ENCODE peak calls at places on chromosomes 4 and X, in eight cellular contexts. One of them, this sample, is unnamed.

GRCh38 chrX:49995021-49995731 is 72.8 kb downstream of the CLCN5 start:
- DNase-seq in stomach: no peak
- DNase-seq in A549: peak
- DNase-seq in transverse colon: no peak
- DNase-seq in tibial nerve: no peak
- DNase-seq in HepG2: peak
- DNase-seq in esophagus muscularis mucosa: no peak
- DNase-seq in upper lobe of left lung: no peak
- DNase-seq in this sample: no peak

GRCh38 chr4:94454405-94454804 is 2.7 kb downstream of the PDLIM5 start:
- DNase-seq in stomach: no peak
- DNase-seq in A549: no peak
- DNase-seq in transverse colon: no peak
- DNase-seq in tibial nerve: no peak
- DNase-seq in HepG2: no peak
- DNase-seq in esophagus muscularis mucosa: no peak
- DNase-seq in upper lobe of left lung: no peak
- DNase-seq in this sample: no peak

GRCh38 chr4:162497564-162498167 is 333.9 kb upstream of the FSTL5 start:
- DNase-seq in stomach: no peak
- DNase-seq in A549: peak
- DNase-seq in transverse colon: no peak
- DNase-seq in tibial nerve: no peak
- DNase-seq in HepG2: peak
- DNase-seq in esophagus muscularis mucosa: no peak
- DNase-seq in upper lobe of left lung: no peak
- DNase-seq in this sample: no peak

GRCh38 chr4:88804234-88804633 is 106.6 kb upstream of the NAP1L5 start:
- DNase-seq in stomach: no peak
- DNase-seq in A549: no peak
- DNase-seq in transverse colon: no peak
- DNase-seq in tibial nerve: no peak
- DNase-seq in HepG2: no peak
- DNase-seq in esophagus muscularis mucosa: no peak
- DNase-seq in upper lobe of left lung: no peak
- DNase-seq in this sample: no peak

GRCh38 chr4:67934628-67935027 is 28.7 kb downstream of the TMPRSS11A start:
- DNase-seq in stomach: no peak
- DNase-seq in A549: no peak
- DNase-seq in transverse colon: no peak
- DNase-seq in tibial nerve: no peak
- DNase-seq in HepG2: no peak
- DNase-seq in esophagus muscularis mucosa: no peak
- DNase-seq in upper lobe of left lung: no peak
- DNase-seq in this sample: no peak

GRCh38 chr4:88610771-88611170 is 18.5 kb downstream of the HERC3 start:
- DNase-seq in stomach: no peak
- DNase-seq in A549: no peak
- DNase-seq in transverse colon: no peak
- DNase-seq in tibial nerve: no peak
- DNase-seq in HepG2: no peak
- DNase-seq in esophagus muscularis mucosa: no peak
- DNase-seq in upper lobe of left lung: no peak
- DNase-seq in this sample: peak

GRCh38 chr4:10164877-10165283 is 48.3 kb upstream of the WDR1 start:
- DNase-seq in stomach: peak
- DNase-seq in A549: peak
- DNase-seq in transverse colon: peak
- DNase-seq in tibial nerve: no peak
- DNase-seq in HepG2: peak
- DNase-seq in esophagus muscularis mucosa: no peak
- DNase-seq in upper lobe of left lung: no peak
- DNase-seq in this sample: no peak

GRCh38 chr4:76108467-76109181 is 34.1 kb downstream of the ART3 start:
- DNase-seq in stomach: no peak
- DNase-seq in A549: no peak
- DNase-seq in transverse colon: no peak
- DNase-seq in tibial nerve: no peak
- DNase-seq in HepG2: peak
- DNase-seq in esophagus muscularis mucosa: no peak
- DNase-seq in upper lobe of left lung: no peak
- DNase-seq in this sample: no peak

GRCh38 chr4:65367306-65367705 is 303.0 kb downstream of the EPHA5 start:
- DNase-seq in stomach: no peak
- DNase-seq in A549: no peak
- DNase-seq in transverse colon: no peak
- DNase-seq in tibial nerve: no peak
- DNase-seq in HepG2: no peak
- DNase-seq in esophagus muscularis mucosa: no peak
- DNase-seq in upper lobe of left lung: no peak
- DNase-seq in this sample: no peak

GRCh38 chr4:140609548-140610425 is 41.0 kb upstream of the UCP1 start:
- DNase-seq in stomach: no peak
- DNase-seq in A549: peak
- DNase-seq in transverse colon: no peak
- DNase-seq in tibial nerve: no peak
- DNase-seq in HepG2: peak
- DNase-seq in esophagus muscularis mucosa: no peak
- DNase-seq in upper lobe of left lung: no peak
- DNase-seq in this sample: no peak

GRCh38 chrX:88135735-88136134 is 611.3 kb upstream of the CPXCR1 start:
- DNase-seq in stomach: no peak
- DNase-seq in A549: no peak
- DNase-seq in transverse colon: no peak
- DNase-seq in tibial nerve: no peak
- DNase-seq in HepG2: peak
- DNase-seq in esophagus muscularis mucosa: no peak
- DNase-seq in upper lobe of left lung: no peak
- DNase-seq in this sample: no peak

GRCh38 chr4:140567722-140568121 is 1.0 kb downstream of the UCP1 start:
- DNase-seq in stomach: no peak
- DNase-seq in A549: no peak
- DNase-seq in transverse colon: no peak
- DNase-seq in tibial nerve: no peak
- DNase-seq in HepG2: no peak
- DNase-seq in esophagus muscularis mucosa: no peak
- DNase-seq in upper lobe of left lung: peak
- DNase-seq in this sample: no peak

GRCh38 chr4:158446106-158446505 is 75.6 kb upstream of the RXFP1 start:
- DNase-seq in stomach: no peak
- DNase-seq in A549: no peak
- DNase-seq in transverse colon: no peak
- DNase-seq in tibial nerve: no peak
- DNase-seq in HepG2: no peak
- DNase-seq in esophagus muscularis mucosa: no peak
- DNase-seq in upper lobe of left lung: no peak
- DNase-seq in this sample: no peak

DNA sequence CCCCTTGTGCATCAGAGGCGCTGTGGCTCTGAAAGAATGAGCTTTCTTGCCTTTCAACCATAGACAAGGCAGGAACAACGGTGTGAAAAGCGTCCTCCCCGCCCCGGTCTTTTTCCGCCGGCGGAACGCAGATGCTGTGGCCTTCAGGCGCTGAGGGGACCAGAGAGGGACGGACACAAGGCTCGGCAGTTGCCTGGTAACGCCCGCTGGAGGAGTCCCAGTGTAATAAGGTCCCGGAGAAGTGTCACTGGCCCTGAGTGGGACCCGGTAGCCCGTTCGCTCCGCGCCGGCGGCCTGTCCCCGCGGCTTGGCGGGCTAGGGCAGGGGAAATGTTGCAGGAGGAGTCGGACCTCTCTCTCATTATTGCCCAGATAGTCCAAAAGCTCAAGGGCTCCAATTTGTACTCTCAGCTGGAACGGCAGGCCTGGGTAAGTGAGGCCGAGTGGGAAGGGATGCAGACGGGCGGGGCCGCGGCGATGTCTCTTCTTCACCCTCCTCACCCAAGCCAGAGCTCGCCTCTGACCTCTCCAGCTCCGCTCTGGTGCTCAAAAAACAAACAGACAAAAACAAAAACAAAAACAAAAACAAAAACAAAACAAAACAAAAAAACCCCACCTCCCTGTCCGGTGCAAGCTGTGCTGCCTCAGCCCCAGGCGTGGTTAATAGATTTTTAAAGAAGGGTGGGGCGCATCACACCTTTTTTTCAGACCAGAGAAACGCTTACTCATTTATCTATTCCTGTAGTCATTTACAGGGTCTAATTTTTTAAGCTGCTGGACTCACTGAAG is at the start of gene TBC1D19:
- DNase-seq in stomach: peak
- DNase-seq in A549: peak
- DNase-seq in transverse colon: peak
- DNase-seq in tibial nerve: peak
- DNase-seq in HepG2: peak
- DNase-seq in esophagus muscularis mucosa: peak
- DNase-seq in upper lobe of left lung: peak
- DNase-seq in this sample: peak
- TF ChIP-seq POLR2A in stomach: no peak
- TF ChIP-seq POLR2A in A549: no peak
- TF ChIP-seq POLR2A in transverse colon: peak
- TF ChIP-seq POLR2A in tibial nerve: peak
- TF ChIP-seq POLR2A in HepG2: peak
- TF ChIP-seq POLR2A in esophagus muscularis mucosa: no peak
- TF ChIP-seq POLR2A in upper lobe of left lung: peak
- TF ChIP-seq POLR2A in this sample: no peak

GRCh38 chrX:135346975-135347374 is 37.7 kb downstream of the ETDC start:
- DNase-seq in stomach: no peak
- DNase-seq in A549: no peak
- DNase-seq in transverse colon: no peak
- DNase-seq in tibial nerve: no peak
- DNase-seq in HepG2: no peak
- DNase-seq in esophagus muscularis mucosa: no peak
- DNase-seq in upper lobe of left lung: no peak
- DNase-seq in this sample: no peak
- TF ChIP-seq EP300 in stomach: no peak
- TF ChIP-seq EP300 in A549: no peak
- TF ChIP-seq EP300 in transverse colon: no peak
- TF ChIP-seq EP300 in tibial nerve: no peak
- TF ChIP-seq EP300 in HepG2: no peak
- TF ChIP-seq EP300 in esophagus muscularis mucosa: no peak
- TF ChIP-seq EP300 in upper lobe of left lung: no peak
- TF ChIP-seq EP300 in this sample: no peak

DNA sequence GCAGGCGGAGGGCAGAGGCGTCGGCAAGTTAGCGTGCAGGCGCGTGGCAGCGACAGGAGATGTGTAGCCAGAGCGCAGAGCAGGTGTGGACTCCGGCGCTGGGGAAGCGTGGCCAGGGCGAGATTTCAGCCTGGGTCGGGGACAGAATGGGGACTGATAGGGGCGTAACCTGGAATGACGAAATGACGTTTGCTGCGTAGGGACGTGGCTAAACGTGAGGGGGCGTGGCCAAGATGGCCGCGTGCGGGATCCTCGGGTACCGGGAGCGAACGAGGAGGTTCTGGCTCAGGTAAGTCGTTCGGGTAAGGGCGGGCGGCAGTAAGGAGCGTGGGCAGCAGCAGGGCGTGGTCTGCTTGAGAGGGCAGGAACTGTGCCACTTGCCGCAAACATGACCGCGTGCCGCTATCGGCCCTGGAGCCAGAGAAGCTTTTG is 10.9 kb upstream of the CLTRN start:
- DNase-seq in stomach: peak
- DNase-seq in A549: peak
- DNase-seq in transverse colon: peak
- DNase-seq in tibial nerve: peak
- DNase-seq in HepG2: no peak
- DNase-seq in esophagus muscularis mucosa: peak
- DNase-seq in upper lobe of left lung: peak
- DNase-seq in this sample: peak
- TF ChIP-seq POLR2A in stomach: no peak
- TF ChIP-seq POLR2A in A549: peak
- TF ChIP-seq POLR2A in transverse colon: no peak
- TF ChIP-seq POLR2A in tibial nerve: peak
- TF ChIP-seq POLR2A in HepG2: peak
- TF ChIP-seq POLR2A in esophagus muscularis mucosa: no peak
- TF ChIP-seq POLR2A in upper lobe of left lung: no peak
- TF ChIP-seq POLR2A in this sample: peak

GRCh38 chr4:107837298-107837697 is 12.6 kb downstream of the SGMS2 start:
- DNase-seq in stomach: peak
- DNase-seq in A549: no peak
- DNase-seq in transverse colon: peak
- DNase-seq in tibial nerve: no peak
- DNase-seq in HepG2: no peak
- DNase-seq in esophagus muscularis mucosa: no peak
- DNase-seq in upper lobe of left lung: peak
- DNase-seq in this sample: no peak

GRCh38 chr4:107838138-107838618 is 13.4 kb downstream of the SGMS2 start:
- DNase-seq in stomach: no peak
- DNase-seq in A549: no peak
- DNase-seq in transverse colon: no peak
- DNase-seq in tibial nerve: no peak
- DNase-seq in HepG2: no peak
- DNase-seq in esophagus muscularis mucosa: no peak
- DNase-seq in upper lobe of left lung: no peak
- DNase-seq in this sample: no peak

GRCh38 chr4:107834241-107834856 is 9.6 kb downstream of the SGMS2 start:
- DNase-seq in stomach: no peak
- DNase-seq in A549: no peak
- DNase-seq in transverse colon: no peak
- DNase-seq in tibial nerve: no peak
- DNase-seq in HepG2: no peak
- DNase-seq in esophagus muscularis mucosa: no peak
- DNase-seq in upper lobe of left lung: no peak
- DNase-seq in this sample: no peak

GRCh38 chr4:107832275-107832807 is 7.6 kb downstream of the SGMS2 start:
- DNase-seq in stomach: no peak
- DNase-seq in A549: no peak
- DNase-seq in transverse colon: no peak
- DNase-seq in tibial nerve: no peak
- DNase-seq in HepG2: no peak
- DNase-seq in esophagus muscularis mucosa: no peak
- DNase-seq in upper lobe of left lung: no peak
- DNase-seq in this sample: no peak

GRCh38 chr4:107835409-107835808 is 10.7 kb downstream of the SGMS2 start:
- DNase-seq in stomach: no peak
- DNase-seq in A549: no peak
- DNase-seq in transverse colon: no peak
- DNase-seq in tibial nerve: no peak
- DNase-seq in HepG2: no peak
- DNase-seq in esophagus muscularis mucosa: no peak
- DNase-seq in upper lobe of left lung: no peak
- DNase-seq in this sample: peak
- TF ChIP-seq EP300 in stomach: no peak
- TF ChIP-seq EP300 in A549: no peak
- TF ChIP-seq EP300 in transverse colon: no peak
- TF ChIP-seq EP300 in tibial nerve: no peak
- TF ChIP-seq EP300 in HepG2: no peak
- TF ChIP-seq EP300 in esophagus muscularis mucosa: no peak
- TF ChIP-seq EP300 in upper lobe of left lung: no peak
- TF ChIP-seq EP300 in this sample: no peak

GRCh38 chrX:154378799-154379568 is at the start of gene EMD:
- DNase-seq in stomach: peak
- DNase-seq in A549: peak
- DNase-seq in transverse colon: peak
- DNase-seq in tibial nerve: peak
- DNase-seq in HepG2: peak
- DNase-seq in esophagus muscularis mucosa: peak
- DNase-seq in upper lobe of left lung: peak
- DNase-seq in this sample: peak
- TF ChIP-seq POLR2A in stomach: no peak
- TF ChIP-seq POLR2A in A549: peak
- TF ChIP-seq POLR2A in transverse colon: peak
- TF ChIP-seq POLR2A in tibial nerve: peak
- TF ChIP-seq POLR2A in HepG2: no peak
- TF ChIP-seq POLR2A in esophagus muscularis mucosa: peak
- TF ChIP-seq POLR2A in upper lobe of left lung: peak
- TF ChIP-seq POLR2A in this sample: peak